ENCODE peak calls at places on chromosomes 6 and 20, in eight cellular contexts. K is AG04450, I is cardiac fibroblast, U is IMR-90, O is lower leg skin, G is cardiac muscle cell, A is neuronal stem cell, V is SJCRH30. Q is an unnamed sample.

GRCh38 chr6:31620586-31621319 is at the start of gene PRRC2A:
- DNase-seq in A (no peak), O (peak; percentile 66), U (peak; percentile 59), I (no peak), K (peak; percentile 13), V (peak; percentile 84), G (no peak), Q (peak; percentile 82)

GRCh38 chr6:140316966-140317365 is 942.5 kb upstream of the CITED2 start:
- DNase-seq in A (no peak), U (no peak), K (no peak), O (no peak), V (no peak), G (no peak), I (no peak), Q (no peak)

GRCh38 chr6:12823847-12824246 is 107.3 kb downstream of the PHACTR1 start:
- DNase-seq in K (no peak), I (no peak), G (no peak), U (no peak), O (no peak), V (no peak), A (no peak), Q (no peak)

GRCh38 chr6:30490031-30490876 is 945 bp downstream of the HLA-E start:
- DNase-seq in U (peak; percentile 46), V (peak; percentile 79), O (peak; percentile 68), G (peak; percentile 74), A (peak; percentile 66), I (peak; percentile 63), K (no peak), Q (peak; percentile 74)

GRCh38 chr6:45423111-45423900 is 45.6 kb upstream of the SUPT3H start:
- DNase-seq in G (peak; percentile 45), K (no peak), I (peak; percentile 38), O (no peak), U (no peak), V (peak; percentile 64), A (peak; percentile 43), Q (peak; percentile 66)

GRCh38 chr6:139051396-139052070 is 23.0 kb downstream of the ABRACL start:
- DNase-seq in O (no peak), V (no peak), K (no peak), A (no peak), I (no peak), U (no peak), G (peak; percentile 23), Q (no peak)

GRCh38 chr20:10739575-10739974 is 65.8 kb upstream of the JAG1 start:
- DNase-seq in U (no peak), G (peak; percentile 38), A (no peak), I (peak; percentile 49), K (no peak), O (no peak), V (no peak), Q (no peak)

GRCh38 chr6:145557474-145557873 is 177.8 kb downstream of the EPM2A start:
- DNase-seq in A (no peak), O (no peak), I (no peak), U (no peak), K (no peak), G (no peak), V (no peak), Q (no peak)

GRCh38 chr6:11366183-11366933 is 133.9 kb upstream of the NEDD9 start:
- DNase-seq in U (no peak), G (no peak), A (no peak), K (no peak), O (no peak), I (peak; percentile 38), V (no peak), Q (no peak)

GRCh38 chr20:63836335-63837133 is 5.5 kb upstream of the ZBTB46 start:
- DNase-seq in K (no peak), U (no peak), A (no peak), G (no peak), V (peak; percentile 97), I (no peak), O (no peak), Q (no peak)

GRCh38 chr6:154481541-154482013 is 28.9 kb downstream of the CNKSR3 start:
- DNase-seq in V (peak; percentile 54), O (no peak), K (no peak), G (no peak), I (no peak), A (no peak), U (no peak), Q (no peak)

GRCh38 chr20:12305555-12305954 is 387.9 kb downstream of the BTBD3 start:
- DNase-seq in O (no peak), I (no peak), A (no peak), V (no peak), U (no peak), G (peak; percentile 2), K (no peak), Q (no peak)

GRCh38 chr6:157606516-157606915 is 216.5 kb upstream of the SNX9 start:
- DNase-seq in A (no peak), V (no peak), I (no peak), O (no peak), U (no peak), K (no peak), G (no peak), Q (no peak)

GRCh38 chr6:100376103-100376502 is 88.6 kb downstream of the SIM1 start:
- DNase-seq in U (no peak), I (no peak), A (no peak), K (no peak), V (no peak), O (no peak), G (no peak), Q (no peak)

GRCh38 chr6:72760130-72760793 is 138.4 kb downstream of the KCNQ5 start:
- DNase-seq in U (peak; percentile 11), O (no peak), G (peak; percentile 53), I (peak; percentile 49), V (no peak), K (no peak), A (no peak), Q (no peak)

GRCh38 chr6:26056583-26057350 is 30.5 kb upstream of the HFE start:
- DNase-seq in A (no peak), V (peak; percentile 66), K (no peak), G (peak; percentile 31), I (peak; percentile 56), O (peak; percentile 32), U (peak; percentile 11), Q (peak; percentile 79)

GRCh38 chr6:165819394-165819793 is 156.4 kb upstream of the PDE10A start:
- DNase-seq in G (peak; percentile 27), O (no peak), K (no peak), A (no peak), U (no peak), V (no peak), I (no peak), Q (no peak)

GRCh38 chr6:150730801-150731445 is 131.2 kb downstream of the PLEKHG1 start:
- DNase-seq in U (no peak), G (no peak), K (no peak), A (no peak), I (no peak), O (no peak), V (no peak), Q (no peak)

GRCh38 chr20:49859011-49859410 is 46.4 kb downstream of the SLC9A8 start:
- DNase-seq in A (no peak), U (no peak), V (no peak), K (no peak), G (no peak), I (no peak), O (no peak), Q (no peak)

GRCh38 chr6:122578961-122579360 is 31.2 kb upstream of the PKIB start:
- DNase-seq in O (no peak), U (no peak), K (no peak), I (no peak), A (no peak), V (no peak), G (no peak), Q (no peak)

GRCh38 chr6:122576888-122577287 is 33.3 kb upstream of the PKIB start:
- DNase-seq in I (no peak), U (no peak), G (no peak), A (no peak), V (no peak), K (no peak), O (no peak), Q (no peak)

GRCh38 chr6:122580731-122581130 is 29.5 kb upstream of the PKIB start:
- DNase-seq in K (no peak), G (no peak), I (no peak), O (no peak), U (no peak), A (no peak), V (no peak), Q (no peak)
- H3K4me3 ChIP-seq in K (no peak overlapping the region), G (no peak overlapping the region), I (no peak overlapping the region), O (no peak overlapping the region), U (no peak overlapping the region), A (no peak overlapping the region), V (no peak overlapping the region), Q (no peak overlapping the region)

GRCh38 chr6:116512709-116513108 is 1.3 kb downstream of the CALHM5 start:
- DNase-seq in V (no peak), A (no peak), U (no peak), I (no peak), O (no peak), K (no peak), G (no peak), Q (no peak)

GRCh38 chr6:116514103-116514502 is 2.7 kb downstream of the CALHM5 start:
- DNase-seq in V (no peak), A (no peak), U (no peak), G (no peak), I (no peak), O (no peak), K (no peak), Q (no peak)

GRCh38 chr6:116512155-116512559 is 718 bp downstream of the CALHM5 start:
- DNase-seq in V (no peak), K (no peak), O (no peak), G (peak; percentile 45), A (no peak), I (no peak), U (no peak), Q (no peak)

GRCh38 chr6:116513224-116513875 is 1.9 kb downstream of the CALHM5 start:
- DNase-seq in U (no peak), O (no peak), G (no peak), K (no peak), A (no peak), V (no peak), I (no peak), Q (no peak)

GRCh38 chr6:116511424-116512131 is at the start of gene CALHM5:
- DNase-seq in G (peak; percentile 94), U (peak; percentile 94), K (peak; percentile 78), A (no peak), I (peak; percentile 96), V (peak; percentile 88), O (peak; percentile 39), Q (peak; percentile 77)
- H3K4me3 ChIP-seq in G (no peak within 1 kb of the TSS), U (peak within 1 kb of the TSS; percentile 51), K (peak within 1 kb of the TSS; percentile 66), A (no peak within 1 kb of the TSS), I (peak within 1 kb of the TSS; percentile 62), V (peak within 1 kb of the TSS; percentile 62), O (peak within 1 kb of the TSS; percentile 30), Q (peak within 1 kb of the TSS; percentile 35)

DNA sequence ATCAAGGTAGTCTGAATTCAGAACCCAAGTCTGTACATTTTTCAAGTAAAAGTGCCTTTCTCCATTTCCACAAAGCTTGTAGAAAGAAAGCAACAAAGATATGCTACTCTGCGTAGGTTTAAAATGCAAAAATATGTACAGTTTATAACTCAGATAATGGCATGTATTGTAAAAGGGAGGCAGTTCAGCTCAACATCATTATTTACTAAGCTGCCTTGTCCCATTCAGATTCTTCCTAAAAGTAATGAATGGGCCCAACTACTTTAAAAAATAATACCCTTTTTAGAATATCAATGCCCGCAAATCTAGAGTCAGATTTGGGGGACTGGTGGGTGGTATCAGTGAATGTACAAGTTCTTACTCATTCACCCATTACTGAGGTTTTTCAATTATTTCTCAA is 119.8 kb downstream of the DST start:
- DNase-seq in G (no peak), V (no peak), A (no peak), U (no peak), K (no peak), O (no peak), I (no peak), Q (no peak)
- H3K4me3 ChIP-seq in G (no peak overlapping the region), V (no peak overlapping the region), A (no peak overlapping the region), U (no peak overlapping the region), K (no peak overlapping the region), O (no peak overlapping the region), I (no peak overlapping the region), Q (no peak overlapping the region)

GRCh38 chr6:7546832-7547714 is 5.6 kb downstream of the DSP start:
- DNase-seq in G (no peak), O (no peak), U (no peak), K (no peak), I (no peak), A (no peak), V (no peak), Q (no peak)
- H3K4me3 ChIP-seq in G (no peak overlapping the region), O (no peak overlapping the region), U (no peak overlapping the region), K (no peak overlapping the region), I (no peak overlapping the region), A (no peak overlapping the region), V (no peak overlapping the region), Q (no peak overlapping the region)

Q was measured in SJSA1.